ENCODE peak calls at places on chromosomes 11 and 22, in six cellular contexts. F is adrenal gland, E is GM12865, R is AG04450, T is tibial artery, S is right cardiac atrium. L is an unnamed sample.
A peak's percentile ranks its signal among the peaks of the same experiment; 100 is the strongest.

GRCh38 chr11:44842219-44842618 is 108.5 kb downstream of the TP53I11 start:
- DNase-seq in S (no peak), E (no peak), T (no peak), R (peak; percentile 90), F (no peak), L (no peak)

GRCh38 chr11:65487467-65488272 is 11.2 kb upstream of the MALAT1 start:
- DNase-seq in R (peak; percentile 100), F (peak; percentile 98), T (peak; percentile 100), E (peak; percentile 83), S (peak; percentile 97), L (peak; percentile 72)

GRCh38 chr22:38416621-38417251 is 38.3 kb downstream of the KCNJ4 start:
- DNase-seq in E (no peak), S (peak; percentile 35), R (no peak), T (no peak), F (no peak), L (no peak)

GRCh38 chr11:22432331-22433065 is 94.3 kb downstream of the SLC17A6 start:
- DNase-seq in S (peak; percentile 80), R (no peak), F (peak; percentile 19), T (peak; percentile 27), E (no peak), L (no peak)

GRCh38 chr22:39482768-39483167 is 19.3 kb upstream of the MIEF1 start:
- DNase-seq in S (no peak), E (no peak), F (peak; percentile 69), R (no peak), T (no peak), L (no peak)

GRCh38 chr11:72773291-72773690 is 20.6 kb downstream of the STARD10 start:
- DNase-seq in T (peak; percentile 47), E (no peak), F (peak; percentile 63), R (peak; percentile 57), S (peak; percentile 78), L (no peak)

GRCh38 chr11:32426192-32426591 is 9.1 kb downstream of the WT1 start:
- DNase-seq in E (no peak), S (no peak), R (no peak), T (no peak), F (no peak), L (no peak)

GRCh38 chr11:2766166-2766565 is 66.4 kb upstream of the KCNQ1OT1 start:
- DNase-seq in R (no peak), E (no peak), T (peak; percentile 15), S (no peak), F (no peak), L (no peak)

GRCh38 chr11:34358666-34359547 is 1.1 kb upstream of the ABTB2 start:
- DNase-seq in R (no peak), S (peak; percentile 88), T (peak; percentile 83), F (peak; percentile 75), E (peak; percentile 80), L (peak; percentile 19)

GRCh38 chr22:42461511-42461910 is 29.3 kb upstream of the NFAM1 start:
- DNase-seq in R (no peak), T (no peak), F (no peak), S (no peak), E (no peak), L (no peak)

GRCh38 chr11:65538915-65539374 is 14.1 kb downstream of the SCYL1 start:
- DNase-seq in R (no peak), E (no peak), F (no peak), T (no peak), S (peak; percentile 67), L (no peak)

GRCh38 chr11:107827041-107827440 is 31.5 kb downstream of the SLC35F2 start:
- DNase-seq in F (no peak), S (no peak), R (no peak), E (no peak), T (no peak), L (no peak)

GRCh38 chr22:23113067-23113846 is 28.5 kb downstream of the RSPH14 start:
- DNase-seq in T (no peak), F (no peak), E (peak; percentile 24), S (peak; percentile 82), R (peak; percentile 11), L (no peak)

DNA sequence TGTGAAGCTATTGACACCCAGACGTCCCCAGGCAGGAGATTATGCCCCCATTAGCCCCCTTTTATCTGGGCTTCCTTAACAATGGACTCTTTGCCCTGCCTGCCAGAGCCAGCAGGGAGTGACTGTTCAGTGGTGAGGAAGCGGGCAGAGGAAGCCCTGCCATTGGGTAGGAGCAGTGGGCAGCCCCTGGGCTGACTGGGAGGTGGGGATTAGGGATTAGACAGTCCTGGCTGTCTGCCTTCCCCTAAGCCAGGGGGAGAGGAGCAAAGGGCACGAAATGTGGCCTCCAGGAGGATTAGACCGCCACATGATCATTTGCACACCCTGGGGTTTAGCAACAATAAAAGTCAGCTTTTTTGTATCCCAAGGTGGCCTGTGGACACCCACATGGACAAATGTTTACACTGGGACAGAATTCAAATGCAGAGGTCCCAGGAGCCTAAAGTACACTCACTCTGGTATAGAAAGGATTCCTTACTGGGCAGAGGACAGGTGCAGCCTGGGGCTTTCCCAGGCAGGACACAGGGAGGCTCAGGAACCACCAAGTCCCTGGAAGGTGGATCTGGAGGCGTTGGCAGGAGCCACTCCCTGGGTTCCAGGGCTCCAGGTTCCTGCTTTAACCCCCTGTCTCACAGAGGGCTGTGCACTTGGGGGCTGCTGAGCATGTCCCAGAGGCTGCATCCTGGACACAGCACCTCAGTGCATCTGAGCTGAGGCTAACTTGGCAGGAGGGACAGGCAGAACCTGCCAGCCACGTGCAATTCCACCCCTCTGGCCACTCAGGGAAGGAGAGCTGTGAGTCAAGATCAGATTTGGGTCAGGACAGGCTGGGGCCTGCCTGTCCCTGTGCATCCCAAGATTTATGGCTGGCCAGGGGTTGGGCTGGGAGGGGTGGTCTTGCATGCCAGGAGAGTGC is 2.1 kb downstream of the PNPLA3 start:
- DNase-seq in R (no peak), T (no peak), F (no peak), S (no peak), E (no peak), L (no peak)
- H3K4me3 ChIP-seq in R (no peak overlapping the region), T (no peak overlapping the region), F (no peak overlapping the region), S (no peak overlapping the region), E (no peak overlapping the region), L (no peak overlapping the region)

GRCh38 chr11:1388763-1389102 is 1.0 kb upstream of the BRSK2 start:
- DNase-seq in S (no peak), T (no peak), R (no peak), E (no peak), F (no peak), L (no peak)
- H3K4me3 ChIP-seq in S (peak overlapping the region; percentile 34), T (peak overlapping the region; percentile 43), R (peak overlapping the region; percentile 66), E (no peak overlapping the region), F (peak overlapping the region; percentile 28), L (peak overlapping the region; percentile 74)

DNA sequence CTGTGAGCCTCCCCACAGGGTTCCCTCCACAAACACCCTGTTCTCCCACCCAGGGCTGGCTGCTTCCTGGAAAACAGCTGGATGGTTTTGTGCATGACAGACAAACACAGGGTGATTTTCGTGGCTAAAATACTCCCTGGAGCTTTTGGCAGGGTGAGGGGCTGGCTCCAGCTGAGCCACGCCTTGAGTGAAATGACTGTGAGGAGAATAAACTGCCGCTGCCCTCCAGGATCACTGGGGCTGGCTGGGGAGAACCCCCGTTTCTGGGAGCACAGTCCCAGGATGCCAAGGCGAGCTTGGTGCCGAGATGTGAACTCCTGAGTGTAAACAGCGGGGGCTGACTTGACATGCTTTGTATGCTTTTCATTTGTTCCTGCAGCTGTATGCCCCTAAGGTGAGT is 20.3 kb upstream of the PPP6R3 start:
- DNase-seq in E (no peak), R (no peak), S (no peak), T (no peak), F (no peak), L (no peak)
- H3K4me3 ChIP-seq in E (no peak overlapping the region), R (no peak overlapping the region), S (no peak overlapping the region), T (no peak overlapping the region), F (no peak overlapping the region), L (no peak overlapping the region)

GRCh38 chr11:6320411-6321207 is at the start of gene CAVIN3:
- DNase-seq in F (peak; percentile 73), E (peak; percentile 88), T (peak; percentile 90), R (peak; percentile 36), S (peak; percentile 97), L (peak; percentile 27)
- H3K4me3 ChIP-seq in F (peak within 1 kb of the TSS; percentile 11), E (peak within 1 kb of the TSS; percentile 22), T (peak within 1 kb of the TSS; percentile 65), R (peak within 1 kb of the TSS; percentile 78), S (peak within 1 kb of the TSS; percentile 53), L (peak within 1 kb of the TSS; percentile 76)

GRCh38 chr22:36027960-36028645 is 521 bp downstream of the RBFOX2 start:
- DNase-seq in F (no peak), R (no peak), E (no peak), S (no peak), T (peak; percentile 27), L (no peak)

GRCh38 chr22:36029406-36029755 is 757 bp upstream of the RBFOX2 start:
- DNase-seq in S (no peak), F (no peak), E (no peak), T (no peak), R (no peak), L (no peak)

GRCh38 chr22:36026741-36027140 is 1.9 kb downstream of the RBFOX2 start:
- DNase-seq in R (no peak), F (no peak), T (no peak), S (no peak), E (no peak), L (no peak)

GRCh38 chr22:36028646-36029405 is at the start of gene RBFOX2:
- DNase-seq in F (peak; percentile 98), E (peak; percentile 88), S (peak; percentile 99), R (peak; percentile 94), T (peak; percentile 96), L (peak; percentile 77)

DNA sequence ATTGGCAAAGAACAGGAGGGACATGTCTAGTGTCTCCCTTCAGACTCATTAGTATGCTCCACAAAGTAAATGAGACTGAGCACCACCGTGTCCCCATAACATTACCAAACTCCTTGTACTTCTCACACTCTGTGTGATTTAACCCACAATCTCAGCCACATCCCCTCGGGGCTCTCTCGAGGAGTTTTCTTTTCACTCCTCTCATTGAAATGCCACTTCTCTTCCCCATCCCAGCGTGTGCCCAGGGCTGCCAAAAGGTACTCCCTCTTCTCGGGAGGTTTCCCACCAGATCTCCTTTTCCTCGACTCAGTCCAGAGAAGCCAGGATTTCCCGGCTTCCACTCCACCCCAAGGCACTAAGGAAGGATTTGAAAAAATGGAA is 1.1 kb downstream of the RBFOX2 start:
- DNase-seq in F (no peak), S (no peak), E (peak; percentile 14), T (peak; percentile 23), R (no peak), L (no peak)
- H3K4me3 ChIP-seq in F (peak overlapping the region; percentile 80), S (peak overlapping the region; percentile 86), E (peak overlapping the region; percentile 51), T (peak overlapping the region; percentile 80), R (peak overlapping the region; percentile 91), L (peak overlapping the region; percentile 81)

GRCh38 chr11:12112150-12112520 is 1.7 kb downstream of the MICAL2 start:
- DNase-seq in T (no peak), E (no peak), S (no peak), R (no peak), F (no peak), L (no peak)
- H3K4me3 ChIP-seq in T (peak overlapping the region; percentile 89), E (no peak overlapping the region), S (peak overlapping the region; percentile 87), R (peak overlapping the region; percentile 94), F (no peak overlapping the region), L (peak overlapping the region; percentile 89)

L was measured in esophagus squamous epithelium.